ENCODE peak calls at places on chromosomes 11 and 22, in five cellular contexts. F is stomach, Y is A549, G is uterus, A is Peyer's patch. H is an unnamed sample.

GRCh38 chr11:121615506-121615905 is 162.7 kb upstream of the SORL1-AS1 start:
- DNase-seq in F (no peak), Y (no peak), G (no peak), A (no peak), H (no peak)

GRCh38 chr11:15906481-15907035 is 449.8 kb downstream of the SOX6 start:
- DNase-seq in F (no peak), Y (no peak), G (no peak), A (no peak), H (no peak)

GRCh38 chr11:35042265-35042664 is 96.7 kb upstream of the CD44 start:
- DNase-seq in F (no peak), Y (no peak), G (no peak), A (no peak), H (no peak)

GRCh38 chr22:17843189-17843588 is 68.9 kb upstream of the BID start:
- DNase-seq in F (no peak), Y (no peak), G (no peak), A (no peak), H (no peak)

GRCh38 chr11:8808226-8808585 is 102.8 kb upstream of the AKIP1 start:
- DNase-seq in F (no peak), Y (no peak), G (no peak), A (no peak), H (no peak)

GRCh38 chr11:104214517-104214916 is 50.6 kb upstream of the PDGFD start:
- DNase-seq in F (no peak), Y (no peak), G (no peak), A (no peak), H (no peak)

GRCh38 chr11:15123849-15124248 is 9.1 kb downstream of the INSC start:
- DNase-seq in F (no peak), Y (peak; percentile 4), G (no peak), A (no peak), H (no peak)

GRCh38 chr11:83566948-83567347 is 280.8 kb upstream of the CCDC90B start:
- DNase-seq in F (no peak), Y (no peak), G (no peak), A (no peak), H (no peak)

GRCh38 chr11:58573451-58574104 is 2.1 kb downstream of the LPXN start:
- DNase-seq in F (no peak), Y (peak; percentile 24), G (peak; percentile 69), A (peak; percentile 69), H (peak; percentile 83)

GRCh38 chr11:132347156-132348090 is 977.0 kb downstream of the NTM start:
- DNase-seq in F (no peak), Y (no peak), G (no peak), A (no peak), H (no peak)

GRCh38 chr11:41917900-41918299 is 458.4 kb upstream of the LRRC4C start:
- DNase-seq in F (no peak), Y (no peak), G (no peak), A (no peak), H (no peak)

GRCh38 chr11:118012083-118012669 is 26.0 kb downstream of the IL10RA start:
- DNase-seq in F (no peak), Y (no peak), G (no peak), A (peak; percentile 76), H (no peak)

GRCh38 chr11:117026593-117027330 is 71.5 kb downstream of the SIK3 start:
- DNase-seq in F (no peak), Y (no peak), G (no peak), A (no peak), H (no peak)

DNA sequence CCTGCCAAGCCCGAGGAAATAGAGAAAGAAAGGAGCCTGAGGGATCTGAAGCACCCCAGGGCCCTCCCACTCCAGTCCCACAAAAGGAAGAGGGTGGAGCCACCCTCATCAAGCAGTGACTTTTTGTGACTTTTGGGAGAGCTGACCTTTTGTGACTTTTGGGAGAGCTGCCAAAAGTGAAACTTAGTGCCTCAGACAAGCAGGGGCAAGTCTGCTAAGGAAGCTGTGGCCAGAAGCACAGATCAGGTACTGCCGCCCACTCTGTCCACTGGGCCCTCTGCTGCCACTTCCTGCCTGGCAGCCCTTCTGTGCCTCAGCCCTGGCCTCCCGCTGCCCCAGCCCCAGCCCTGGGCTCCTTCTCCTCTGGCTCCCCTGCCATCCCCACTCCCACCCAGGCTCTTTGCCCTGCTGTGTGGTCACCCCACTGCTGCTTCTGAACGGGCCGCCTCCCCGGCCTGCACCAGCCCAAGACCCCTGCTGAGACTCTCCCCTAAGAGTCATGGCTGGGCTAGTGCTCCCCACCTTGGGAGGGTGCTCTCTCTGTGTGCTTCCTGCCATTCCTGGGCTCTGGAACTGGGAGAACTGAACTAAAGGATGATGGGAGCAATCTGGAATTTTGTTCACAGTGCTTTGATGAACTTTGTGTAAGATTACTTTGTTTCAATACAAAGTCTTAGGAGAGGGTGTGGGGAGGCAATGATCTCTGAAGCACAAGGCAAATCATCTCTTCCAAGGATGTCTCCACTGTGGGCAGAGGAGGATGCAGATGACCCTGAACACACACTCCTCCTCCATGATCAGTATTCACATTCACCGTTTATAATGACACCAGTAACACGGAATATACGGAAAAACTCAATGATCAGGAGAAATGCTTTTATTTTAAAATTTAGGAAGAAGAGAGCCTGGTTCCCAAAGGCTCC is at the start of gene APOBEC3H:
- DNase-seq in F (no peak), Y (no peak), G (peak; percentile 35), A (peak; percentile 63), H (peak; percentile 62)
- H3K4me3 ChIP-seq in F (no peak within 1 kb of the TSS), Y (no peak within 1 kb of the TSS), G (no peak within 1 kb of the TSS), A (no peak within 1 kb of the TSS), H (no peak within 1 kb of the TSS)

DNA sequence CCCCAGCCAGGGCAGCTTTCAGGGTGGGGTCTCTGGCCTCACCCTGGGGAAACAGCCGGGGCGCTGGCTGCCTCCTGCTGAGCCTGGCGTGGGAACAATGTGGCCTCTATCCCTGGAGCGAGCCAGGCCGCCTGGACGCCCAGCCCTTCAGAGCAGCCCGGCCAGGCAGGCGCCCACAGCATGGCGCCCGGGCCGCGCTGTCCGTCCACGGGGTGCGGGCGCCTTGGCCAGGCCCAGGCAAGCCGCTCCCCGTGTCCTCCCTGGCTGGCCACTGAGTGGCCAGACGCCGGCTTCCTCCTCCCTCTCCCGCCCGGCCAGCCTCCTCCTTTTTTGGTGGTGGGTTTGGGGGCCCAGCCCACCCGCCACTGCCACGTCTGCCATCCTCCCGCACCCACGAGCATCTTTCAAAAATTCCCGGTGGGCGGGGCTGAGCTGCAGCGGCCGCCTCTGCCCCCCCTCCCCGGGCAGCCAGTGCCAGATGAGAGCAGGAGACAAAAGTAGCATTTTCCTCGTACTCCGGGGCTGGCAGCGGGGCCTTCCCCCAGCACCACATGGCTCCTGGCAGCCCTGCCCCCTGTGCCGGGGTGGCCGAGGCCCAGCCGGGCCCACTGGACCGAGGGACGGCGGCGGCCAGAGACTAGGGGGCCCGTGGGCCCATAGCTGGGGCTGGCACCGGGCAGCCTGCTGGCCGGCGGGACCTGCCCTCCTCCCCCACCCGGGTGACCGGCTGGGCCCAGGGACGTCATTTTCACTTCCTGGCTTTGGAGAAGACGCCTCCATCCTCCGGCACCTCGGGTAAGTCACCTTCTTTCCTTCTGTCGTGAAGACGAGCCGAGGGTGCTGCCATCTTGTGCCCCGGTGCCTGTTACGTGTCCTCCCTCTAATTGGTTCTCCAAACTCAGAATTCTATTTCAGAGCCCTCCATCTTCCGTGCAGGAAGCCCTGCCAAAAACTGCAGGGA is 70.2 kb upstream of the PPARA start:
- DNase-seq in F (peak; percentile 67), Y (no peak), G (peak; percentile 89), A (peak; percentile 58), H (peak; percentile 95)
- TF ChIP-seq POLR2A in F (no peak), Y (peak; percentile 30), G (peak; percentile 68), A (no peak), H (peak; percentile 37)

DNA sequence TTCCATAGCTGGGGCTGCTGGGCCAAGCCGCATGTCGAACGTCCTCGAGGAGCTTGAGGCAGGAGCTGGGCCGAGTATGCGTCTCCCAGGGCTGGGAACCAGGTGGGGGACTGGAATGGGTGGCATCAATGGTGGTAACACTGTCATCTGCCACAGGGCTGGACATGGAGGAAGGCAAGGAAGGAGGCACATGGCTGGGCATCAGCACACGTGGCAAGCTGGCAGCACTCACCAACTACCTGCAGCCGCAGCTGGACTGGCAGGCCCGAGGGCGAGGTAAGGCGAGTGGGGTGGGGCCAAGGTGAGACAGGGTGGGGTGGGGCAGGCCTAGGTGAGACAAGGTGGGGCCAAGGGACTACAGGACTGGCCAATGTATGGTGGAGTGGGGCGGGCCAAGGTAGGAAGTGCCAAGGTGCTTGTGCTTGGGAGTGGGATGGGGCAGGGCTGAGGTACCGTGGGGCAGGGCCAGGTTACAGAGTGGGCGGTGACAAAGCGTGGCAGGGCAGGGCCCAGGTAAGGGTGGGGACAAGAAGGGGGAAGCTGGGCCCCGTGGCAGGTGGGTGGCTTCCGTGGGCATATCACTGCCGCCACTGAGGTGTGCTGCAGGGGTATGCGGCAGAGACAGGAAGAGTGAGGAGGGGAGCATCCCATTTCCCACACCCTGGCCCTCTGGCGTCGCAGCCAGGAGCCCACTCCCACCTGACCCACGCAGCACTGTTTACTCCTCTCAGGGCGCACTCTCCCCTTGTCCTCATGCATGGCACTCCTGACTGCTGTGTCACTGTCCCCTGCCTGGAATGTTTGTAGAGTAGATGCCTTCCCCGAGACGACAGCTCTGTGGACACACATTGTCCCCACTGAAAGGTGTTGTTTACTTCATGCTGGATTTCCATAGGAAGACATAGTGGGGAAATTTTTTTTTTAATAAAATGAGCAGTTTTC is 27.5 kb upstream of the DGCR8 start:
- DNase-seq in F (peak; percentile 58), Y (no peak), G (no peak), A (peak; percentile 63), H (no peak)
- H3K4me3 ChIP-seq in F (no peak overlapping the region), Y (no peak overlapping the region), G (no peak overlapping the region), A (no peak overlapping the region), H (no peak overlapping the region)

DNA sequence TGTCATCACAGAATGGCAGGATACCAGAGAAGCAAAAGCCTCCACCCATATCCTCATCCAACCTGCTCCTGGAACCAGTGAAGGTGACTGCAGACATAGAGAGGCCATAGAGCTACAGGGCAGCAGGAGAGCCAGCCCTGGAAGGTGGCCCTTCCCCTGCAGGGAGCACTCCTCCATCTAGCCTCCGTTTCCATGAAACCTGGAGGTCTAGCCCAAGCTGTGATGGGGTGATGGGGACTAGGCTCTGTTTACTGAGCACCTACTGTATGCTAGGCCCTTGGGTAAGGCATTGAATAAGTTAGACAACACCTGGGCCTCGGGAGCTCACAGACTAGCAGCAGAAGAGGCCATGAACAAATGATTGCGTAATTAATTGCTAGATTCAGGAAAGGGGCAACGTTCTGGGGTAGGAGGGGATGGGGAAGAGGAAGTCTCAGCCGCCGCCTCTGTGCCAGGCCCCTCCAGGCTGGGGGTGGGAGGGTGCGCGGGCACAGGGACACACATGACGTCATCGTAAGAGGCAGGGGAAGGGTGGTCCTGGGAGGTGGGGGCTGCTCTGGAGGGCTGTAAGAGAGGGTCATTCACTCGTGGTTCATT is 784 bp upstream of the SYNGR1 start:
- DNase-seq in F (no peak), Y (no peak), G (peak; percentile 38), A (peak; percentile 66), H (no peak)
- TF ChIP-seq POLR2A in F (no peak), Y (no peak), G (no peak), A (no peak), H (no peak)

GRCh38 chr11:76664578-76665061 is 5.9 kb downstream of the LRRC32 start:
- DNase-seq in F (no peak), Y (no peak), G (peak; percentile 24), A (peak; percentile 50), H (peak; percentile 52)

GRCh38 chr11:76665172-76665571 is 5.4 kb downstream of the LRRC32 start:
- DNase-seq in F (no peak), Y (no peak), G (peak; percentile 8), A (peak; percentile 43), H (peak; percentile 41)

GRCh38 chr11:76666408-76666807 is 4.1 kb downstream of the LRRC32 start:
- DNase-seq in F (no peak), Y (no peak), G (peak; percentile 54), A (peak; percentile 47), H (peak; percentile 69)

GRCh38 chr11:76666830-76667229 is 3.7 kb downstream of the LRRC32 start:
- DNase-seq in F (no peak), Y (no peak), G (no peak), A (peak; percentile 10), H (peak; percentile 22)

GRCh38 chr11:76665921-76666351 is 4.6 kb downstream of the LRRC32 start:
- DNase-seq in F (no peak), Y (no peak), G (peak; percentile 27), A (peak; percentile 38), H (peak; percentile 54)
- H3K4me3 ChIP-seq in F (peak overlapping the region; percentile 76), Y (no peak overlapping the region), G (no peak overlapping the region), A (no peak overlapping the region), H (peak overlapping the region; percentile 51)

GRCh38 chr11:2532704-2533641 is 88.2 kb downstream of the KCNQ1 start:
- DNase-seq in F (peak; percentile 95), Y (peak; percentile 83), G (peak; percentile 93), A (peak; percentile 97), H (peak; percentile 95)
- TF ChIP-seq POLR2A in F (no peak), Y (no peak), G (no peak), A (no peak), H (no peak)